ENCODE peak calls at places on chromosomes 1 and 21, in eight cellular contexts. I, D, Z, T, J, X, K and F are unnamed samples.
A peak's percentile ranks its signal among the peaks of the same experiment; 100 is the strongest.

GRCh38 chr1:244444854-244445253 is 6.9 kb downstream of the ADSS2 start:
- DNase-seq in I (no peak), D (no peak), Z (no peak), T (no peak), J (peak; percentile 43), X (no peak), K (no peak), F (no peak)

GRCh38 chr21:45293214-45293725 is 5.6 kb upstream of the POFUT2 start:
- DNase-seq in I (no peak), D (no peak), Z (peak; percentile 30), T (peak; percentile 64), J (no peak), X (no peak), K (no peak), F (no peak)

GRCh38 chr1:177256153-177256814 is 85.5 kb downstream of the BRINP2 start:
- DNase-seq in I (peak; percentile 67), D (peak; percentile 75), Z (peak; percentile 63), T (peak; percentile 89), J (peak; percentile 83), X (no peak), K (no peak), F (peak; percentile 56)

GRCh38 chr1:40435876-40436275 is 14.4 kb upstream of the ZFP69B start:
- DNase-seq in I (no peak), D (no peak), Z (no peak), T (no peak), J (peak; percentile 3), X (no peak), K (no peak), F (no peak)

GRCh38 chr21:42223826-42224575 is 5.1 kb downstream of the ABCG1 start:
- DNase-seq in I (no peak), D (no peak), Z (no peak), T (no peak), J (no peak), X (no peak), K (no peak), F (no peak)

GRCh38 chr1:231606712-231607111 is 19.9 kb upstream of the DISC1 start:
- DNase-seq in I (no peak), D (no peak), Z (no peak), T (peak; percentile 50), J (peak; percentile 61), X (no peak), K (no peak), F (no peak)

GRCh38 chr1:99849413-99849743 is 783 bp upstream of the AGL start:
- DNase-seq in I (no peak), D (no peak), Z (no peak), T (no peak), J (peak; percentile 15), X (no peak), K (no peak), F (no peak)

GRCh38 chr1:201711101-201711597 is 117.8 kb upstream of the IPO9 start:
- DNase-seq in I (no peak), D (no peak), Z (no peak), T (no peak), J (no peak), X (no peak), K (no peak), F (no peak)

GRCh38 chr1:200178340-200178739 is 150.8 kb downstream of the NR5A2 start:
- DNase-seq in I (no peak), D (no peak), Z (no peak), T (peak; percentile 65), J (no peak), X (no peak), K (no peak), F (no peak)

GRCh38 chr1:235643837-235644692 is 5.5 kb downstream of the GNG4 start:
- DNase-seq in I (no peak), D (no peak), Z (peak; percentile 29), T (no peak), J (no peak), X (no peak), K (no peak), F (no peak)

GRCh38 chr21:43211085-43212071 is 42.6 kb downstream of the CRYAA start:
- DNase-seq in I (peak; percentile 70), D (no peak), Z (peak; percentile 23), T (no peak), J (no peak), X (no peak), K (no peak), F (no peak)

GRCh38 chr1:170077926-170078325 is 3.4 kb upstream of the KIFAP3 start:
- DNase-seq in I (no peak), D (no peak), Z (no peak), T (no peak), J (peak; percentile 73), X (no peak), K (no peak), F (no peak)

GRCh38 chr1:9687876-9688582 is 36.5 kb downstream of the PIK3CD start:
- DNase-seq in I (peak; percentile 28), D (peak; percentile 47), Z (no peak), T (peak; percentile 66), J (no peak), X (no peak), K (no peak), F (peak; percentile 51)

GRCh38 chr21:39703578-39703977 is 41.4 kb upstream of the IGSF5 start:
- DNase-seq in I (no peak), D (no peak), Z (no peak), T (no peak), J (no peak), X (no peak), K (no peak), F (no peak)

GRCh38 chr21:39710866-39711265 is 34.1 kb upstream of the IGSF5 start:
- DNase-seq in I (no peak), D (no peak), Z (no peak), T (no peak), J (no peak), X (no peak), K (no peak), F (no peak)

GRCh38 chr21:39707316-39707715 is 37.7 kb upstream of the IGSF5 start:
- DNase-seq in I (no peak), D (no peak), Z (no peak), T (no peak), J (no peak), X (no peak), K (no peak), F (no peak)

GRCh38 chr21:39700318-39700717 is 44.7 kb upstream of the IGSF5 start:
- DNase-seq in I (no peak), D (no peak), Z (no peak), T (no peak), J (no peak), X (no peak), K (no peak), F (no peak)

GRCh38 chr21:39705849-39706248 is 39.1 kb upstream of the IGSF5 start:
- DNase-seq in I (no peak), D (no peak), Z (no peak), T (peak; percentile 38), J (peak; percentile 2), X (no peak), K (no peak), F (no peak)
- TF ChIP-seq CTCF in I (no peak), D (no peak), Z (no peak), T (peak; percentile 15), J (no peak), X (no peak), K (no peak), F (no peak)

GRCh38 chr1:38037481-38037939 is 9.1 kb downstream of the POU3F1 start:
- DNase-seq in I (no peak), D (peak; percentile 53), Z (no peak), T (no peak), J (no peak), X (no peak), K (no peak), F (no peak)
- TF ChIP-seq CTCF in I (no peak), D (peak; percentile 30), Z (no peak), T (no peak), J (peak; percentile 28), X (no peak), K (peak; percentile 38), F (no peak)

GRCh38 chr21:16194851-16195251 is 465.1 kb downstream of the USP25 start:
- DNase-seq in I (no peak), D (no peak), Z (no peak), T (peak; percentile 65), J (peak; percentile 32), X (no peak), K (no peak), F (no peak)

GRCh38 chr21:16195896-16196443 is 466.2 kb downstream of the USP25 start:
- DNase-seq in I (no peak), D (no peak), Z (no peak), T (peak; percentile 12), J (peak; percentile 35), X (no peak), K (no peak), F (no peak)

GRCh38 chr21:16192900-16193299 is 463.1 kb downstream of the USP25 start:
- DNase-seq in I (no peak), D (no peak), Z (no peak), T (peak; percentile 77), J (peak; percentile 95), X (no peak), K (no peak), F (no peak)

GRCh38 chr21:16195476-16195875 is 465.7 kb downstream of the USP25 start:
- DNase-seq in I (no peak), D (no peak), Z (no peak), T (peak; percentile 79), J (peak; percentile 58), X (no peak), K (peak; percentile 17), F (no peak)

DNA sequence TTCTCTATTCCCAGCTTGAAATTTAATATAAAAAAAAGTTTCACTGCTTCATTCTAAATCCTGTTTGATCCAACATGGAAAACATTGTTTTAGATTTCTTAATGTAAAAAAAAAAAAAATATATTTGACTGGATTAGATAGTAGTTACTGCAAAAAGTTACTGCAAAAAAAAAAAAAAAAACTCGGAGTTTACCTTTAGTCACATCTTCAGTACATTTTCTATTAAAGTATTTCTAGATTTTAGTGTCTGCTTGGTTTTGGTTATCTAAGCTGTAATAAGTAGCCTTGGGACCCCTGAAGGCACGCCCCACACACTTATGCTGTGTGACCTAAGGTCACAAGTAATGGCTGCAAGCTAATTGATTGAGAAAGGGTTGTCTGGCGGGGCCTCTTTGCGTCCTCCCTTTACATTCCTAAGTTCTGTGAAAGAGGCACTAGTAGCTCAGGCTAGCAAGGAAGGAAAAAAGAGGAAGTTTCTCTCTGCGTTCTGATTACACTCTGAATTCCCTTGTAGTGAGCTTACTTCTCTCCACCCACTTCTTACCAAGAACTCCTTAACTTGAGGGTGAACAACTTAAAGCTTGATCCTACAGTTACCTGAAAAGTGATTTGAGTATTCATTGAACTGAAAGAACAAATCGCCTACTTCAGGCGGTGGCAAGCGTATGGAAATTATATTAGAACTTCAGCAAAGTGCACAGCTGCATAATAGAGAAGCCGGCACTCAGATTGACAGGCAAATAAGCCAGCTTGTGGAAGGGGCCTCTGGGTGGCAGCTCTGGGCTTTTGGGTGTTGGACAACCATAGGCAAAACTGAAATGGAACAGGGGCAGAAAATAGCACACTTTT is 464.2 kb downstream of the USP25 start:
- DNase-seq in I (peak; percentile 18), D (peak; percentile 26), Z (peak; percentile 78), T (peak; percentile 92), J (peak; percentile 88), X (no peak), K (peak; percentile 53), F (no peak)
- TF ChIP-seq CTCF in I (no peak), D (no peak), Z (peak; percentile 61), T (peak; percentile 17), J (peak; percentile 27), X (no peak), K (peak; percentile 18), F (no peak)

DNA sequence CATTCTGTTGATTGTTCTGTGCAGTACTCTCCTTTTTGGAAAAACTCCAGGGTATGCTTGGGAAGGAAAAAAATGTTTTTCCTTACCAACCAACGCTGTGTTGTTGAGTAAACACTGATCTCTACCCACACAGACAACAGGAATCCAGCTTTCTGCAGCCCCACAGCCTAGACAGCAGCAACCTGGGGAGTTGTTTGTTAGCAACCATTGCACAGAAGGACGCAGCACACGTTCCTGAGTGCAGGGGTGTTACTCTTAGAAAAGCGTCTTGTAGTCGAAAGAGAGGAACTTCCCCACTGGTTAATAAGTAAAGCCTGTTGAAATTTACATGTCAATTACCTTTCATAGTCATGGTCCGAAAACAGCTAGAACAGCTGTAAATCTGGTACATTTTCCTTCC is 56.6 kb downstream of the SMYD2 start:
- DNase-seq in I (no peak), D (no peak), Z (no peak), T (no peak), J (no peak), X (no peak), K (no peak), F (no peak)
- TF ChIP-seq CTCF in I (no peak), D (no peak), Z (no peak), T (no peak), J (no peak), X (no peak), K (no peak), F (no peak)